ENCODE peak calls at places on chromosome 11, in eight cellular contexts. A is A549, O is HFFc6, W is WTC11, E is kidney epithelial cell, S is fibroblast of lung, Z is heart left ventricle, R is right lobe of liver. B is an unnamed sample.

GRCh38 chr11:77071077-77071476 is 4.3 kb downstream of the CAPN5 start:
- DNase-seq in A (no peak), O (no peak), W (no peak), E (no peak), S (no peak), Z (no peak), R (peak; percentile 26), B (no peak)

GRCh38 chr11:116580828-116581227 is 192.0 kb downstream of the BUD13 start:
- DNase-seq in A (no peak), O (no peak), W (peak; percentile 87), E (no peak), S (no peak), Z (no peak), R (no peak), B (peak; percentile 15)

GRCh38 chr11:118980191-118980881 is 8.8 kb downstream of the FOXR1 start:
- DNase-seq in A (no peak), O (no peak), W (peak; percentile 51), E (no peak), S (no peak), Z (peak; percentile 54), R (no peak), B (no peak)

GRCh38 chr11:95067828-95068244 is 1.1 kb downstream of the SRSF8 start:
- DNase-seq in A (no peak), O (no peak), W (no peak), E (no peak), S (peak; percentile 39), Z (peak; percentile 33), R (peak; percentile 55), B (no peak)

GRCh38 chr11:13007182-13007581 is 1.9 kb upstream of the RASSF10 start:
- DNase-seq in A (no peak), O (no peak), W (no peak), E (no peak), S (no peak), Z (no peak), R (no peak), B (no peak)

GRCh38 chr11:77083553-77084245 is 16.9 kb downstream of the CAPN5 start:
- DNase-seq in A (no peak), O (no peak), W (no peak), E (no peak), S (no peak), Z (peak; percentile 20), R (peak; percentile 41), B (no peak)

GRCh38 chr11:118928108-118928869 is 2.6 kb upstream of the BCL9L start:
- DNase-seq in A (peak; percentile 91), O (peak; percentile 94), W (peak; percentile 94), E (peak; percentile 80), S (peak; percentile 94), Z (peak; percentile 92), R (peak; percentile 94), B (peak; percentile 93)

GRCh38 chr11:488992-489391 is 18.1 kb downstream of the RNH1 start:
- DNase-seq in A (no peak), O (no peak), W (no peak), E (no peak), S (no peak), Z (no peak), R (no peak), B (no peak)

GRCh38 chr11:104163100-104164027 is 583 bp downstream of the PDGFD start:
- DNase-seq in A (peak; percentile 15), O (peak; percentile 1), W (peak; percentile 48), E (no peak), S (peak; percentile 20), Z (peak; percentile 54), R (no peak), B (peak; percentile 43)

GRCh38 chr11:59283825-59284772 is 71.4 kb upstream of the MPEG1 start:
- DNase-seq in A (peak; percentile 22), O (peak; percentile 27), W (peak; percentile 30), E (no peak), S (peak; percentile 63), Z (peak; percentile 37), R (peak; percentile 49), B (peak; percentile 30)

GRCh38 chr11:21561589-21561988 is 631.3 kb upstream of the ANO5 start:
- DNase-seq in A (peak; percentile 22), O (no peak), W (no peak), E (peak; percentile 55), S (no peak), Z (no peak), R (no peak), B (no peak)

GRCh38 chr11:15707971-15708370 is 593.2 kb downstream of the INSC start:
- DNase-seq in A (peak; percentile 8), O (no peak), W (peak; percentile 12), E (no peak), S (peak; percentile 96), Z (peak; percentile 32), R (peak; percentile 89), B (no peak)

GRCh38 chr11:61507962-61508824 is at the start of gene LRRC10B:
- DNase-seq in A (no peak), O (no peak), W (peak; percentile 85), E (no peak), S (no peak), Z (no peak), R (no peak), B (peak; percentile 60)

GRCh38 chr11:9206496-9206895 is 58.7 kb downstream of the DENND5A start:
- DNase-seq in A (no peak), O (peak; percentile 70), W (no peak), E (no peak), S (peak; percentile 28), Z (no peak), R (no peak), B (no peak)

GRCh38 chr11:13277719-13278619 is at the start of gene BMAL1:
- DNase-seq in A (peak; percentile 28), O (no peak), W (peak; percentile 39), E (no peak), S (peak; percentile 31), Z (peak; percentile 61), R (peak; percentile 76), B (no peak)

GRCh38 chr11:111631666-111632039 is 29.4 kb downstream of the SIK2 start:
- DNase-seq in A (no peak), O (peak; percentile 86), W (no peak), E (peak; percentile 21), S (peak; percentile 73), Z (no peak), R (no peak), B (no peak)

GRCh38 chr11:4140067-4140636 is 45.6 kb downstream of the RRM1 start:
- DNase-seq in A (no peak), O (no peak), W (no peak), E (no peak), S (no peak), Z (no peak), R (no peak), B (no peak)

GRCh38 chr11:59263225-59263894 is 50.6 kb upstream of the MPEG1 start:
- DNase-seq in A (no peak), O (no peak), W (peak; percentile 76), E (no peak), S (no peak), Z (peak; percentile 34), R (peak; percentile 66), B (peak; percentile 17)

GRCh38 chr11:133836076-133836548 is 9.2 kb downstream of the SPATA19 start:
- DNase-seq in A (no peak), O (no peak), W (no peak), E (no peak), S (no peak), Z (no peak), R (no peak), B (no peak)

GRCh38 chr11:72038491-72038890 is 39.8 kb downstream of the IL18BP start:
- DNase-seq in A (no peak), O (peak; percentile 64), W (no peak), E (no peak), S (peak; percentile 89), Z (peak; percentile 60), R (no peak), B (no peak)

GRCh38 chr11:46346886-46347636 is at the start of gene DGKZ:
- DNase-seq in A (peak; percentile 81), O (peak; percentile 66), W (peak; percentile 81), E (no peak), S (peak; percentile 73), Z (peak; percentile 87), R (peak; percentile 88), B (peak; percentile 98)
- TF ChIP-seq CTCF in A (peak; percentile 98), O (peak; percentile 81), W (peak; percentile 80), E (no peak), S (peak; percentile 43), Z (peak; percentile 96), R (peak; percentile 100), B (peak; percentile 87)

GRCh38 chr11:70381872-70382842 is 16.2 kb upstream of the CTTN start:
- DNase-seq in A (peak; percentile 69), O (peak; percentile 87), W (no peak), E (no peak), S (peak; percentile 85), Z (no peak), R (no peak), B (no peak)
- TF ChIP-seq CTCF in A (no peak), O (peak; percentile 53), W (no peak), E (no peak), S (peak; percentile 15), Z (no peak), R (no peak), B (no peak)

DNA sequence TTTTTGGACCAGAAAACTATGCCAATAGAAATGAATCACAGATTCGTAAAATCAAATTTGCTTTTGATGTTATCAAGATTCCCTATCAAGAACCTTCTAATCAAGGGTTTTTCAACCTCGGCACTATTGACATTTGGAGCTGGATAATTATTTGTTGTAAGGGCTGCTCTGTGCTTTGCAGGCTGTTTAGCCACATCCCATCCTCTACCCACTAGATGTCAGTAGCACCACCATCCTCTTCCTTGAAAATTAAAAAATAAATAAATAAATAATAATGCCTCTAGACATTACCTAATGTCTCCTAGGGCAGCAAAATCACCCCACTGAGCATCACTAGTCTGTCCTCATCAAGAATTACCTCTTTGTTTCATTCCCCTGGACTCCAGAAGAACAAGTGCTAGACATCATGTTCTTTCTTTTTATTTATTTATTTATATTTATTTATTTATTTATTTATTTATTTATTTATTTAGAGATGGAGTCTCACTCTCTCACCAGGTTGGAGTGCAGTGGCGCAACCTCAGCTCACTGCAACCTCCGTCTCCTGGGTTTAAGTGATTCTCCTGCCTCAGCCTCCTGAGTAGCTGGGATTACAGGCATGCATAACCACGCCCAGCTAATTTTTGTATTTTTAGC is 744.7 kb downstream of the KCNA4 start:
- DNase-seq in A (peak; percentile 23), O (peak; percentile 59), W (no peak), E (no peak), S (peak; percentile 38), Z (no peak), R (no peak), B (no peak)
- TF ChIP-seq CTCF in A (peak; percentile 47), O (peak; percentile 80), W (no peak), E (peak; percentile 49), S (peak; percentile 44), Z (no peak), R (peak; percentile 28), B (no peak)

DNA sequence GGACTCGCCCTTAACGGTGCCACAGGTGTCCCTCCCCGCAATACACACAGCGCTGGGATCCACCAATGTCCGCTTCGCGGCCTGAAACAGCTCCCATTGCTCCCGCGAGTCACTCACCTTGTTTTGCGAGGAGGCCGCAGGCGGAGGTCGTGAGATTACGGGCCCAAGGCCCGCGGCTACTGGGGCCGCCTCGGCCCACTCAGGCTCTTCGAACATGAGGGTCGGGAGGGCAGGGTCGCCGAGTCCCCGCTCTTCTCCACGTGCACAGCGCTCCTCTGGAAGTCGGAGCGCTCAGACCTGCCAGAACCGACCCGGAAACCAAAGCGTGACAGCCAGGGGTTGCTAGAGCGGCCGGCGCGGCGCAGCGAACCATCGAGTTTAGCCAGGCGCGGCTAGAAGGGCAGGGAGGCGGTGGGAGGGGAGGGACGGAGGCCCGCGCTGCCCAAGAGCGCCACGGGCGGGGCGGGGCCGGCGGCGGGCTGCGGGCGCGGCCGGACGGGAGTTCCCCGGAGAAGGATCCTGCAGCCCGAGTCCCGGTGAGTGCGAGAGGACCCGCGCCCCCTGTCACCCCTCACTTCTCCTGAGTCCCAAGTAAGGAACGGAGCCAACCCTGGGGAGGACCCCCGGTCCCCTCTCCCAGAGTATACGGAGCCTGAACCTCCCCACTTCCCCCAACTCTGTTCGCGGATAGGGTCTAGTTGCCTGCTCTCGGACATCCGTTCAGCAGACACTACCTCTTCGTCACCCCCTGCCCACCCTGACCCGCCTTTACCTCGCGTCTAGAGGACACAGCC is at the start of the genes ILK and RRP8:
- DNase-seq in A (peak; percentile 92), O (peak; percentile 88), W (peak; percentile 93), E (no peak), S (peak; percentile 87), Z (peak; percentile 94), R (peak; percentile 94), B (peak; percentile 92)
- TF ChIP-seq CTCF in A (no peak), O (peak; percentile 34), W (no peak), E (peak; percentile 3), S (peak; percentile 12), Z (peak; percentile 27), R (no peak), B (no peak)